ENCODE peak calls at places on chromosomes 16 and 17, in nine cellular contexts. V is ascending aorta; X is neural progenitor cell; F is small intestine; S is lung; H is mucosa of descending colon; N is mesenchymal stem cell; E is CD4-positive, alpha-beta memory T cell; Z is heart left ventricle. B is an unnamed sample. For H3K4me1 and H3K36me3, the result is how much of the 10 kb centered on the place peaks cover.

GRCh38 chr17:70446446-70446845 is 277.1 kb downstream of the KCNJ2 start:
- DNase-seq in V (no peak), F (no peak), S (no peak), H (no peak), X (no peak), E (no peak), Z (no peak), N (no peak), B (no peak)

GRCh38 chr17:35432176-35433074 is at the start of gene SLFN12:
- DNase-seq in Z (peak), F (peak), N (peak), E (peak), X (peak), S (peak), H (peak), V (peak), B (peak)

GRCh38 chr17:13616031-13616430 is 14.3 kb upstream of the HS3ST3A1 start:
- DNase-seq in F (no peak), E (no peak), V (no peak), Z (no peak), S (no peak), N (no peak), X (no peak), H (no peak), B (no peak)

GRCh38 chr17:64778367-64779290 is 116.5 kb upstream of the SMURF2 start:
- DNase-seq in Z (no peak), X (peak), F (peak), V (peak), N (no peak), S (no peak), H (peak), E (peak), B (no peak)

GRCh38 chr17:2723505-2723996 is 12.0 kb upstream of the CLUH start:
- DNase-seq in S (no peak), N (no peak), F (peak), X (peak), E (no peak), V (no peak), Z (no peak), H (peak), B (no peak)

GRCh38 chr17:82489117-82489516 is 30.4 kb upstream of the FOXK2 start:
- DNase-seq in V (peak), E (no peak), X (no peak), H (no peak), Z (peak), S (no peak), N (no peak), F (no peak), B (no peak)

GRCh38 chr17:60372790-60373483 is 19.0 kb downstream of the USP32 start:
- DNase-seq in X (no peak), N (peak), Z (no peak), F (no peak), V (no peak), H (no peak), S (no peak), E (no peak), B (no peak)

GRCh38 chr17:60601443-60602384 is 1.7 kb downstream of the PPM1D start:
- DNase-seq in X (peak), E (peak), Z (no peak), H (peak), N (peak), F (peak), V (peak), S (peak), B (peak)

GRCh38 chr17:1829189-1829578 is 518 bp downstream of the SMYD4 start:
- DNase-seq in X (no peak), Z (no peak), S (no peak), V (no peak), F (peak), H (peak), N (no peak), E (no peak), B (peak)

GRCh38 chr16:89690392-89690901 is 4.0 kb downstream of the CDK10 start:
- DNase-seq in H (no peak), V (no peak), E (no peak), X (no peak), Z (no peak), N (no peak), S (no peak), F (no peak), B (no peak)

GRCh38 chr17:54493691-54494090 is 407.0 kb upstream of the TOM1L1 start:
- DNase-seq in N (no peak), V (no peak), H (no peak), F (no peak), Z (no peak), S (no peak), X (no peak), E (no peak), B (no peak)

GRCh38 chr16:85929259-85929704 is 30.3 kb downstream of the IRF8 start:
- DNase-seq in F (peak), S (no peak), N (no peak), Z (no peak), H (no peak), X (no peak), E (no peak), V (no peak), B (no peak)
- H3K4me1 ChIP-seq in F (under half), S (under half), N (under half), Z (under half), H (under half), X (under half), E (under half), V (under half), B (under half)

DNA sequence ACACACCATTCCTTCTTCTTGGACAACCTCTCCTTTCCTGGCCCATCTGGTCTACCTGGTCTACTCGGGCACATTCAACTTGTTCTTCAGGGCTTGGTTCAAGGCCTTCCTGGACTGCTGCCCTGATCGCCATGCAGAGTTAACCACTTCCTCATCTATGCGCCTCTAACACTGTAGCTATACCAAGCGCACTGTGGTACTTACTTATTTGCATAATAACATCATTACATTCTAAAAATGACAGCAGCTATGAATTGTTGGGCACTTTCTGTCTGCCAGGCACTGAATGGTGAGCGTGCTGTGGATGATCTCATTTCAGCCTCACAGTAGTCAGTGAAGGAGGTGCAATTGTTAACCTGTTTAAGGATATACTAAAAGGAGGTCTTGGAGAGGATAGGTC is 66.9 kb upstream of the SDK2 start:
- DNase-seq in X (no peak), N (no peak), S (no peak), V (no peak), F (no peak), Z (no peak), E (no peak), H (no peak), B (no peak)
- H3K4me3 ChIP-seq in X (no peak), N (no peak), S (no peak), V (no peak), F (no peak), Z (no peak), E (no peak), H (no peak), B (no peak)

GRCh38 chr17:80376531-80376930 is 38.4 kb upstream of the ENDOV start:
- DNase-seq in Z (no peak), N (no peak), X (no peak), E (no peak), S (no peak), H (no peak), F (no peak), V (no peak), B (no peak)
- H3K36me3 ChIP-seq in Z (half or more), N (half or more), X (under half), E (half or more), S (under half), H (under half), F (half or more), V (half or more), B (under half)

GRCh38 chr17:77317091-77317519 is 176.3 kb downstream of the SEC14L1 start:
- DNase-seq in H (no peak), V (no peak), E (no peak), X (no peak), S (no peak), Z (no peak), N (peak), F (no peak), B (no peak)

GRCh38 chr17:77315551-77316190 is 174.9 kb downstream of the SEC14L1 start:
- DNase-seq in Z (no peak), X (no peak), N (peak), E (no peak), S (no peak), H (no peak), V (no peak), F (no peak), B (no peak)

GRCh38 chr17:77316191-77316641 is 175.4 kb downstream of the SEC14L1 start:
- DNase-seq in H (no peak), N (peak), V (peak), F (no peak), Z (peak), S (no peak), E (no peak), X (peak), B (no peak)

GRCh38 chr17:77318021-77318420 is 177.3 kb downstream of the SEC14L1 start:
- DNase-seq in V (no peak), H (no peak), X (no peak), S (no peak), F (no peak), Z (no peak), E (no peak), N (no peak), B (no peak)

DNA sequence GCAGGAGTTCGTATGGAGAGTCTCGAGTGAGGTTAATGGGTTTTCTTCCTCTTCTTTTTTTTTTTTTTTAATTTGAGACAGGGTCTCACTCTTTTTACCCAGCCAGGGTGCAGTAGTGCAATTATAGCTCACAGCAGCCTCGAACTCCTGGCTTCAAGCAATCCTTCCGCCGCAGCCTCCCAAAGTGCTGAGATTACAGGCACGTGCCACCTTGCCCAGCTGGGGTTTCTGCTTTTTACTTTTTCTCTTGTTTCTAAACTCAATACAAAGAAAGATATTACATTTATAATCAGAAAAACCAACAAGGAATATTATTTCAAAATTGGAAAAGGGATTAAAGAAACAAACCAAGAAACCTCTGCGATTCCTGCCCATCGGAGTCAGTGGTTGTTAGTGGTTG is 175.9 kb downstream of the SEC14L1 start:
- DNase-seq in V (no peak), X (no peak), E (no peak), F (no peak), H (no peak), Z (no peak), S (no peak), N (no peak), B (no peak)
- H3K4me1 ChIP-seq in V (under half), X (under half), E (under half), F (under half), H (under half), Z (under half), S (under half), N (half or more), B (under half)

DNA sequence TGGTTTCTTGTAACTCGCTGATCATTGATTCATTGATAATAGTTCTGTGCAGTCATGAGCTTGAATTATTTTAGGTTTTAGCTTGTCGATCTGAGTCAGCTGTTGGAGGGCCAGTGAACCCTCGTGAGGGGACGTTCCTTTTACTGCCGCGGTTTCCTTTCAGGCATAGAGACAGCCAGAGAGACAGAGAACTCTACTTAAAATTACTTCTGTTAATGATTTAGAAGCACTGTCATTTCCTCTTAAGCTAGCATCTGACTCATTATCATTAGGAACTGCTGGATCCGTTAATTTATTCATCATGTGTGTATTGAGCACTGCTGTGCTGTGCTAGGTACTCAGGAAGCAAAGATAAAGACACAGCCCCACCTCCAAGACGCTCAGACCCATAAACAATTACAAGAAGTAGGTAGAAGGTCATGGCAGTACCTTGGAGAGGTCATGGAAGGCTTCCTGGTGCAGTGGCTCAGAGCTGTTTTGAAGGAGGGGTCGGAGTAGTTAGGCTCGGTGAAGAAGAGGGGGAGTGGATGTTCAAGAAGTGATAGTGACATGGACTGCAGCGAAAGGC is 3.2 kb downstream of the PGS1 start:
- DNase-seq in Z (no peak), S (no peak), V (no peak), H (peak), E (peak), F (peak), N (peak), X (no peak), B (no peak)
- H3K4me3 ChIP-seq in Z (no peak), S (no peak), V (no peak), H (no peak), E (no peak), F (no peak), N (peak), X (no peak), B (no peak)